ENCODE peak calls at places on chromosomes 5 and 9, in five cellular contexts. E is GM12878, C is H1, O is HepG2, X is NT2/D1. L is an unnamed sample.

GRCh38 chr5:170477906-170478305 is 25.9 kb upstream of the KCNIP1 start:
- DNase-seq in C (peak), X (no peak), E (no peak), O (no peak), L (no peak)

GRCh38 chr5:111147502-111147901 is 55.4 kb downstream of the WDR36 start:
- DNase-seq in X (no peak), E (no peak), O (no peak), C (no peak), L (no peak)

GRCh38 chr5:90050135-90050534 is 359.4 kb downstream of the CETN3 start:
- DNase-seq in O (no peak), E (no peak), X (no peak), C (no peak), L (no peak)

GRCh38 chr9:98356953-98357352 is 101.5 kb upstream of the TBC1D2 start:
- DNase-seq in E (no peak), X (no peak), O (no peak), C (no peak), L (no peak)

GRCh38 chr9:130043654-130044623 is 950 bp upstream of the FNBP1 start:
- DNase-seq in O (peak), E (no peak), X (no peak), C (no peak), L (no peak)

GRCh38 chr5:6827815-6828214 is 114.6 kb downstream of the TENT4A start:
- DNase-seq in X (no peak), C (no peak), O (no peak), E (no peak), L (no peak)

GRCh38 chr9:4591123-4591500 is 71.0 kb upstream of the PLPP6 start:
- DNase-seq in O (no peak), E (no peak), C (no peak), X (no peak), L (no peak)

GRCh38 chr9:75186767-75187380 is 98.6 kb downstream of the OSTF1 start:
- DNase-seq in X (no peak), C (no peak), E (no peak), O (no peak), L (no peak)

GRCh38 chr9:75685059-75685458 is 205.4 kb upstream of the PCSK5 start:
- DNase-seq in O (no peak), E (no peak), C (no peak), X (no peak), L (no peak)

GRCh38 chr5:74673011-74673790 is 11.8 kb upstream of the HEXB start:
- DNase-seq in E (no peak), X (no peak), O (peak), C (no peak), L (no peak)

GRCh38 chr5:74386571-74387334 is 253.8 kb downstream of the ENC1 start:
- DNase-seq in X (no peak), C (no peak), O (no peak), E (no peak), L (no peak)

GRCh38 chr9:124347968-124348358 is 67.3 kb downstream of the PSMB7 start:
- DNase-seq in C (no peak), E (no peak), X (no peak), O (no peak), L (no peak)

GRCh38 chr5:178651046-178651810 is 24.4 kb upstream of the CLK4 start:
- DNase-seq in O (no peak), C (no peak), X (no peak), E (no peak), L (no peak)

GRCh38 chr5:5291357-5291756 is 131.1 kb upstream of the ICE1 start:
- DNase-seq in E (no peak), O (no peak), C (no peak), X (no peak), L (no peak)

GRCh38 chr5:139402561-139403158 is 1.2 kb downstream of the SPATA24 start:
- DNase-seq in X (peak), O (peak), C (peak), E (no peak), L (peak)

GRCh38 chr5:134051305-134051704 is 46.5 kb upstream of the VDAC1 start:
- DNase-seq in X (no peak), O (no peak), E (no peak), C (no peak), L (no peak)

GRCh38 chr5:133818031-133818431 is 150.4 kb downstream of the C5orf15 start:
- DNase-seq in O (no peak), E (no peak), C (no peak), X (no peak), L (no peak)

GRCh38 chr9:2469681-2470141 is 151.9 kb upstream of the VLDLR start:
- DNase-seq in E (peak), O (no peak), X (peak), C (no peak), L (peak)

GRCh38 chr9:19517202-19517942 is 108.6 kb downstream of the ACER2 start:
- DNase-seq in O (no peak), E (no peak), C (peak), X (peak), L (peak)

GRCh38 chr5:176587398-176587797 is 22.6 kb downstream of the GPRIN1 start:
- DNase-seq in E (no peak), X (no peak), C (no peak), O (no peak), L (no peak)

GRCh38 chr5:149517461-149518122 is 33.6 kb downstream of the CSNK1A1 start:
- DNase-seq in O (no peak), X (no peak), E (no peak), C (no peak), L (no peak)

GRCh38 chr9:13186774-13187173 is 92.7 kb downstream of the MPDZ start:
- DNase-seq in O (no peak), C (no peak), X (no peak), E (no peak), L (no peak)

GRCh38 chr9:137613259-137613658 is 5.5 kb upstream of the EHMT1 start:
- DNase-seq in E (no peak), X (no peak), O (no peak), C (no peak), L (no peak)

GRCh38 chr9:114363424-114363823 is 24.4 kb downstream of the AKNA start:
- DNase-seq in X (no peak), C (no peak), E (no peak), O (no peak), L (no peak)

GRCh38 chr5:68367274-68367673 is 151.7 kb downstream of the PIK3R1 start:
- DNase-seq in O (no peak), X (no peak), E (no peak), C (no peak), L (no peak)

GRCh38 chr5:179343021-179343781 is 2.1 kb downstream of the ADAMTS2 start:
- DNase-seq in C (no peak), O (no peak), X (no peak), E (no peak), L (no peak)

GRCh38 chr9:34884732-34885131 is 73.4 kb upstream of the PHF24 start:
- DNase-seq in E (peak), O (no peak), C (no peak), X (no peak), L (no peak)

GRCh38 chr9:37126214-37126788 is 5.9 kb downstream of the ZCCHC7 start:
- DNase-seq in E (no peak), X (no peak), O (no peak), C (no peak), L (no peak)

GRCh38 chr5:80117446-80117845 is 82.3 kb downstream of the THBS4 start:
- DNase-seq in E (no peak), C (no peak), O (no peak), X (no peak), L (no peak)

GRCh38 chr5:8491254-8491653 is 622.3 kb downstream of the MTRR start:
- DNase-seq in X (no peak), O (no peak), C (no peak), E (no peak), L (no peak)

GRCh38 chr9:131658753-131659129 is 81.1 kb downstream of the RAPGEF1 start:
- DNase-seq in X (no peak), E (no peak), C (no peak), O (no peak), L (no peak)

GRCh38 chr5:117732264-117732663 is 1157.6 kb upstream of the SEMA6A start:
- DNase-seq in X (no peak), C (no peak), O (no peak), E (no peak), L (no peak)

GRCh38 chr9:116482740-116483139 is 204.4 kb upstream of the TRIM32 start:
- DNase-seq in O (no peak), C (peak), E (no peak), X (no peak), L (no peak)

GRCh38 chr9:129861447-129861827 is 26.2 kb downstream of the USP20 start:
- DNase-seq in X (no peak), C (no peak), O (no peak), E (no peak), L (no peak)

GRCh38 chr5:93594591-93595419 is 11.8 kb downstream of the NR2F1 start:
- DNase-seq in C (no peak), X (no peak), E (no peak), O (no peak), L (no peak)

GRCh38 chr9:87677776-87678587 is 47.9 kb upstream of the CTSL start:
- DNase-seq in O (no peak), E (no peak), X (no peak), C (no peak), L (no peak)

GRCh38 chr9:75979362-75979761 is 88.9 kb downstream of the PCSK5 start:
- DNase-seq in E (no peak), X (no peak), C (no peak), O (peak), L (peak)

GRCh38 chr9:89635816-89636215 is 31.0 kb downstream of the GADD45G start:
- DNase-seq in X (no peak), C (no peak), O (no peak), E (no peak), L (no peak)

GRCh38 chr5:36724429-36725332 is 118.3 kb downstream of the SLC1A3 start:
- DNase-seq in O (no peak), X (no peak), C (no peak), E (peak), L (peak)
- TF ChIP-seq SUZ12 in O (no peak), X (no peak), C (no peak), E (no peak), L (no peak)

DNA sequence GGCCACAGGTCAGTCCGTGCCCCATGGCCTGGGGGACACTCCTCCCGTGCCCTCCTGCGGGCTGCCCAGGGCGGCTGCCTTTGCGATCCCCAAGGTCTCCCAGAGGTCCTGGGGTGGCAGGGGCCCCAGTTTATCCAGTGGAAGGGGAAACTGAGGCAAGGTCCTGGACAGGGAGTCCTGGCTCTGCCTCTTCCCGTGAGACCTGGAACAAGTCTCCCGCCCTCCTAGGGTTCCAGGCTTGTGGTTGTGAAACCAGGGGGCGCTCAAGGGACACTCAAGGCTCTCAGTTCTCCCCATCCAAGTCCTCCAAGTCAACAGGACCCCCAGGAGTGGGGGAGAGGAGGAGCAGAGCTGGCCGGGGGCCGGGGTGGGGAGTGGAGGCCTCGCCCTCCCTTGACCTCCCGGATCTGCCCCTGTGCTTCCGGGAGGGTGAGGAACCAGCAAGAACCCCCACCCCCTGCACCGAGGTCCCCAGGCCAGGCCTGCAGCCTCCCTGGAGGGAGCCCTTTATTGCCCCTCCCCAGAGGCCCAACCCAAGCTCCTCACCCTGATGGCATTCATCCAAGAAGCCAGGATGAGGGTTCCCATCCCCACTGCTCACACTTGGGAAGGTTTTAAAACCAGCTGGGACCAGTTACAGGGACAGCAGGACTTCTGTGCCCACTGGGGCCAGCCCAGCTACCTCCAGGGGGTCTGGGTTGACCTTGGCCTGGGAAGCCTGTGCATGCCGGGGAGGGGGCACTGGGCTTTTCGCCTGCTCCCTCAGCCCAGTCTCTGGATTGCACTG is 24.7 kb upstream of the TMEM250 start:
- DNase-seq in O (peak), X (peak), E (no peak), C (peak), L (peak)
- TF ChIP-seq SUZ12 in O (no peak), X (no peak), E (no peak), C (no peak), L (no peak)

GRCh38 chr9:18428621-18429020 is 45.3 kb upstream of the ADAMTSL1 start:
- DNase-seq in E (no peak), X (no peak), O (no peak), C (no peak), L (no peak)

GRCh38 chr9:18427691-18428090 is 46.3 kb upstream of the ADAMTSL1 start:
- DNase-seq in C (no peak), O (no peak), X (no peak), E (no peak), L (no peak)

GRCh38 chr9:18421391-18421790 is 52.6 kb upstream of the ADAMTSL1 start:
- DNase-seq in O (no peak), X (no peak), E (no peak), C (no peak), L (no peak)

GRCh38 chr9:18422296-18423036 is 51.5 kb upstream of the ADAMTSL1 start:
- DNase-seq in E (no peak), O (no peak), C (no peak), X (no peak), L (no peak)

DNA sequence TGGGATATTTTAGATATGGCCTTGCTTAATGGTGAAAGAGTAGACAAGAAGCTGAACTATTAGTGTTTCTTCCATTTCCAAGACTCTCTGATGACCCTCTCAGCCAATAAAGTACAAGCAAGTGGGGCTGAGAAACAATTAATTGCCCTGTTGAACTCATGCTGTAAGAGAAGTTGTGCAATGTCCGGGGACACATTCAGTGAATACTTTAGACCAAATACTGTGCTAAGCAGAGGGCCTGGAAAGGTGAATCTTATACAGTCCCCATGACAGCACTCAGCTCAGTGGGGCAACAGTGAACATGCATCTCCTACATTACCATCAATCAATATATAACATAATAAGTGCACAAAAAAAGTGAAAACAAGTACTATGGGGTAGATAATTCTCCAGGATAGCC is 49.8 kb upstream of the ADAMTSL1 start:
- DNase-seq in X (no peak), O (no peak), E (no peak), C (no peak), L (no peak)
- TF ChIP-seq SUZ12 in X (no peak), O (no peak), E (no peak), C (no peak), L (no peak)

GRCh38 chr5:38776494-38776893 is 69.3 kb upstream of the OSMR start:
- DNase-seq in C (no peak), E (no peak), X (no peak), O (no peak), L (no peak)

GRCh38 chr5:38780950-38781349 is 64.9 kb upstream of the OSMR start:
- DNase-seq in O (no peak), E (no peak), X (no peak), C (no peak), L (no peak)

GRCh38 chr5:38772471-38772870 is 73.3 kb upstream of the OSMR start:
- DNase-seq in E (no peak), O (no peak), C (no peak), X (no peak), L (no peak)

GRCh38 chr5:38780316-38780715 is 65.5 kb upstream of the OSMR start:
- DNase-seq in O (no peak), E (no peak), C (no peak), X (no peak), L (no peak)

DNA sequence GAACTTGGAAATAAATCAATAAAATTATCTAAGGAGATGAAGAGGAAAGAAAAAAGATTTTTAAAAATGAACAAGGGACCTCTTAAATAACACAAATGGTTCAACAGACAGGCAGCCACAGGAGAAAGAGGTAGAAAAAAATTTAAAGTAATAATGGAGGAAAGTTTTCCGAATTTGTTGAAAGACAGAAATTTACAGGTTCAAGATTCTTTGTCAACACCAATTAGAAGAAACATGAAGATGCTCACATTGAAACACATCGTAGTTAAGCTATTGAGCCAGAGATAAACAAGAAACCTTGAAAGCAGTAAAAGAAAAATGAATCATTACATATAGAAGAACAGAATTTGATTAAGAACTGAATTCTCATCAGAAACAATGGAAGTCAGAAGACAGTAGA is 68.7 kb upstream of the OSMR start:
- DNase-seq in C (no peak), X (no peak), O (no peak), E (no peak), L (no peak)
- TF ChIP-seq SUZ12 in C (no peak), X (no peak), O (no peak), E (no peak), L (no peak)

DNA sequence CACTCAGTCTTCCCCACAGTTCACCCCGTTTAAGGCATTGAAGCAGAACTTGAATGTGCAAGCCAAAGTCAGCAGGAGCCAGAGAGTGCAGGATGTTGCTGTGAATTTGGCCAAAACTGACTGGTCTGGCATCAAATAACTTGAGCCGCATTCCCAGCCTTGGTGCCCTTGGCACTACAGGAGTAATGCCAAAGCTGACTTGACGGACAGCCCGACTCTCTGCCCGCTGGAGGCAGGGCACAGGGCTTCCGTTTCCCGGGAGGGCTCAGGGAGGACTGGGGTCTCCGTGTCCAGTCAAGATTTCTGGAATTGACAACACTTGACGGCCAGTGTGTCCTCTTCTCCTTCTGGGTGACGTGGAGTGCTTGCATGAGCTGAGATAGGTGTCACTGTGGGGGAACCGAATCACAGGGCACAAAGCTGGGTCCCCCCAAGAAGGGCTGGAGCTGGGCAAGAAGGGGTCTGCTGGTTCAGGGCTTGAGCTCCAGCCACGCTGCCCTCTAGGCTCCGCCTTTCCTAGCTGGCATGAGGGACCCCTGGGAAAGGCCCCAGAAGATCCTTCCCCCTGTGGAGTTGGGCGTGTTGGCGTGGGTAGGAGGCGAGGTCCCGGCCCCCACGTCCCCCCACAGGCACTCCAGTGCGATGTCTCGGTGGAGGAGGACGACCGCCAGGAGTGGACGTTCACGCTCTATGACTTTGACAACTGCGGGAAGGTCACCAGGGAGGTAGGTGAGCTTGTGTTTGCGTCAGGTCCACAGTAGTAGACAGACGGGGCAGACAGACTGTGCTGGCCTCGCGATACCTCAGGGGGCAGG is 25.2 kb downstream of the NKD2 start:
- DNase-seq in C (no peak), E (no peak), X (no peak), O (no peak), L (no peak)
- TF ChIP-seq SUZ12 in C (no peak), E (no peak), X (no peak), O (no peak), L (no peak)

GRCh38 chr5:95842955-95843544 is 20.5 kb upstream of the GLRX start:
- DNase-seq in C (no peak), O (peak), E (no peak), X (no peak), L (no peak)

GRCh38 chr5:95839658-95840057 is 17.1 kb upstream of the GLRX start:
- DNase-seq in X (no peak), E (no peak), C (no peak), O (peak), L (no peak)

GRCh38 chr5:95841914-95842812 is 19.6 kb upstream of the GLRX start:
- DNase-seq in O (peak), X (no peak), C (no peak), E (no peak), L (no peak)

GRCh38 chr5:95838552-95838951 is 16.0 kb upstream of the GLRX start:
- DNase-seq in O (no peak), X (no peak), E (no peak), C (no peak), L (no peak)

DNA sequence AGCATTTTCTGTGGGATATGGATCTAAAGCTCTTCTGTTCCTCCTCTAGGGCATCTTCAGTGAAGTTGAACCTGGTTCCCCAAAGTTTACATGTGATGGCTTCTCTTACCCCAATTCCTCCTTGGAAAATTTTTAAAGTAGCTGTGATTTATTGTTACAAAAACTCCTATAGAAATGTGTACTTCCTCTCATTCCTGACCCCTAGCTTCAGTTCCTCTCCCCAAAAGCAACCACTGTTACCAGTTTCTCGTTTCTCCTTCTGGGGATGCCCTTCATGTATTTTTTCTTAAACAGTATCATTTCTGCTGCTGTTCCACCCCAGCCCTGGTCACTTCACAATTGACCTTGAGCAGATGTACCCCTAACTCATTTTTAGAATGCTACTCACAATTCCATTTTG is 18.4 kb upstream of the GLRX start:
- DNase-seq in O (no peak), X (no peak), E (no peak), C (no peak), L (no peak)
- TF ChIP-seq SUZ12 in O (no peak), X (no peak), E (no peak), C (no peak), L (no peak)

L was measured in HEK293T.